ENCODE peak calls at places on chromosomes 5 and 9, in eight cellular contexts. N is stimulated activated CD4-positive, alpha-beta T cell treated with anti-CD3 and anti-CD28 coated beads, Interleukin-15, amount 100 ng/mL, for 1 hour; Y is EH; R is AG20443; C is IMR-90; K is aorta; F is tibial artery; B is WERI-Rb-1. U is an unnamed sample.

GRCh38 chr9:125959980-125960619 is 212.9 kb downstream of the PBX3 start:
- DNase-seq in N (no peak), Y (no peak), R (no peak), C (no peak), K (no peak), F (no peak), B (no peak), U (no peak)

GRCh38 chr5:33439905-33440481 is 772 bp upstream of the TARS1 start:
- DNase-seq in N (no peak), Y (no peak), R (peak; percentile 21), C (no peak), K (no peak), F (no peak), B (no peak), U (no peak)

GRCh38 chr9:117704597-117704996 is 394 bp downstream of the TLR4 start:
- DNase-seq in N (no peak), Y (no peak), R (no peak), C (no peak), K (no peak), F (no peak), B (no peak), U (no peak)

GRCh38 chr9:136171801-136172411 is 33.0 kb downstream of the LHX3 start:
- DNase-seq in N (no peak), Y (peak; percentile 11), R (no peak), C (no peak), K (no peak), F (no peak), B (no peak), U (no peak)

GRCh38 chr5:19369048-19369447 is 619.0 kb downstream of the CDH18 start:
- DNase-seq in N (no peak), Y (no peak), R (no peak), C (no peak), K (no peak), F (no peak), B (no peak), U (no peak)

GRCh38 chr5:123882946-123883345 is 371.0 kb downstream of the CSNK1G3 start:
- DNase-seq in N (no peak), Y (peak; percentile 8), R (no peak), C (no peak), K (no peak), F (no peak), B (no peak), U (no peak)

GRCh38 chr9:32863291-32863690 is 80.0 kb downstream of the TMEM215 start:
- DNase-seq in N (no peak), Y (no peak), R (no peak), C (no peak), K (no peak), F (no peak), B (no peak), U (no peak)

GRCh38 chr5:116075117-116075910 is 9.5 kb upstream of the COMMD10 start:
- DNase-seq in N (no peak), Y (no peak), R (no peak), C (no peak), K (no peak), F (no peak), B (no peak), U (no peak)

GRCh38 chr5:139116256-139116655 is 81.9 kb downstream of the SIL1 start:
- DNase-seq in N (no peak), Y (no peak), R (no peak), C (no peak), K (no peak), F (no peak), B (peak; percentile 37), U (no peak)

GRCh38 chr9:4689687-4690104 is 10.3 kb downstream of the CDC37L1 start:
- DNase-seq in N (no peak), Y (no peak), R (peak; percentile 24), C (peak; percentile 31), K (no peak), F (no peak), B (no peak), U (no peak)